ENCODE peak calls at places on chromosomes 11 and 22, in ten cellular contexts. One of them, this sample, is unnamed.
A peak's percentile ranks its signal among the peaks of the same experiment; 100 is the strongest.

GRCh38 chr11:72483412-72484186 is 49.3 kb upstream of the CLPB start:
- DNase-seq in MCF 10A: peak; percentile 44
- DNase-seq in CD8-positive, alpha-beta T cell: no peak
- DNase-seq in thoracic aorta: no peak
- DNase-seq in psoas muscle: no peak
- DNase-seq in endothelial cell: peak; percentile 6
- DNase-seq in lung: no peak
- DNase-seq in left ventricle myocardium inferior: no peak
- DNase-seq in sigmoid colon: no peak
- DNase-seq in GM06990: no peak
- DNase-seq in this sample: no peak

GRCh38 chr11:81963018-81963417 is 770.6 kb downstream of the FAM181B start:
- DNase-seq in MCF 10A: peak; percentile 4
- DNase-seq in GM06990: no peak
- DNase-seq in thoracic aorta: no peak
- DNase-seq in lung: no peak
- DNase-seq in CD8-positive, alpha-beta T cell: no peak
- DNase-seq in sigmoid colon: no peak
- DNase-seq in psoas muscle: no peak
- DNase-seq in endothelial cell: no peak
- DNase-seq in left ventricle myocardium inferior: no peak
- DNase-seq in this sample: no peak

GRCh38 chr11:13091373-13091772 is 82.3 kb downstream of the RASSF10 start:
- DNase-seq in CD8-positive, alpha-beta T cell: no peak
- DNase-seq in endothelial cell: no peak
- DNase-seq in GM06990: no peak
- DNase-seq in thoracic aorta: no peak
- DNase-seq in left ventricle myocardium inferior: no peak
- DNase-seq in lung: no peak
- DNase-seq in MCF 10A: peak; percentile 55
- DNase-seq in sigmoid colon: no peak
- DNase-seq in psoas muscle: no peak
- DNase-seq in this sample: no peak

GRCh38 chr22:49906071-49906798 is 12.0 kb downstream of the ALG12 start:
- DNase-seq in endothelial cell: no peak
- DNase-seq in MCF 10A: no peak
- DNase-seq in sigmoid colon: peak; percentile 43
- DNase-seq in lung: no peak
- DNase-seq in GM06990: no peak
- DNase-seq in CD8-positive, alpha-beta T cell: no peak
- DNase-seq in thoracic aorta: no peak
- DNase-seq in psoas muscle: peak; percentile 37
- DNase-seq in left ventricle myocardium inferior: no peak
- DNase-seq in this sample: peak; percentile 89

GRCh38 chr11:134988495-134988894 is 576.5 kb upstream of the B3GAT1 start:
- DNase-seq in sigmoid colon: no peak
- DNase-seq in GM06990: no peak
- DNase-seq in thoracic aorta: no peak
- DNase-seq in endothelial cell: no peak
- DNase-seq in CD8-positive, alpha-beta T cell: no peak
- DNase-seq in MCF 10A: no peak
- DNase-seq in psoas muscle: no peak
- DNase-seq in lung: peak; percentile 18
- DNase-seq in left ventricle myocardium inferior: no peak
- DNase-seq in this sample: no peak

GRCh38 chr11:75383246-75383645 is 16.1 kb upstream of the RPS3 start:
- DNase-seq in psoas muscle: no peak
- DNase-seq in lung: no peak
- DNase-seq in CD8-positive, alpha-beta T cell: peak; percentile 41
- DNase-seq in MCF 10A: no peak
- DNase-seq in left ventricle myocardium inferior: no peak
- DNase-seq in GM06990: no peak
- DNase-seq in sigmoid colon: no peak
- DNase-seq in endothelial cell: peak; percentile 34
- DNase-seq in thoracic aorta: no peak
- DNase-seq in this sample: no peak

GRCh38 chr22:48781868-48782267 is 1045.8 kb downstream of the BRD1 start:
- DNase-seq in MCF 10A: no peak
- DNase-seq in endothelial cell: no peak
- DNase-seq in sigmoid colon: peak; percentile 21
- DNase-seq in psoas muscle: no peak
- DNase-seq in GM06990: no peak
- DNase-seq in thoracic aorta: no peak
- DNase-seq in lung: peak; percentile 16
- DNase-seq in left ventricle myocardium inferior: no peak
- DNase-seq in CD8-positive, alpha-beta T cell: no peak
- DNase-seq in this sample: no peak

GRCh38 chr11:79274636-79275315 is 166.1 kb downstream of the TENM4 start:
- DNase-seq in CD8-positive, alpha-beta T cell: no peak
- DNase-seq in left ventricle myocardium inferior: no peak
- DNase-seq in endothelial cell: no peak
- DNase-seq in thoracic aorta: no peak
- DNase-seq in psoas muscle: no peak
- DNase-seq in sigmoid colon: no peak
- DNase-seq in MCF 10A: no peak
- DNase-seq in lung: no peak
- DNase-seq in GM06990: no peak
- DNase-seq in this sample: no peak

GRCh38 chr11:123448798-123449197 is 18.7 kb downstream of the GRAMD1B start:
- DNase-seq in left ventricle myocardium inferior: no peak
- DNase-seq in thoracic aorta: no peak
- DNase-seq in psoas muscle: no peak
- DNase-seq in CD8-positive, alpha-beta T cell: no peak
- DNase-seq in lung: no peak
- DNase-seq in sigmoid colon: no peak
- DNase-seq in endothelial cell: no peak
- DNase-seq in MCF 10A: no peak
- DNase-seq in GM06990: no peak
- DNase-seq in this sample: no peak

GRCh38 chr11:47991266-47991830 is 11.0 kb downstream of the PTPRJ start:
- DNase-seq in left ventricle myocardium inferior: no peak
- DNase-seq in thoracic aorta: no peak
- DNase-seq in lung: peak; percentile 52
- DNase-seq in psoas muscle: peak; percentile 69
- DNase-seq in endothelial cell: no peak
- DNase-seq in CD8-positive, alpha-beta T cell: peak; percentile 31
- DNase-seq in GM06990: no peak
- DNase-seq in MCF 10A: no peak
- DNase-seq in sigmoid colon: no peak
- DNase-seq in this sample: peak; percentile 14

GRCh38 chr11:73189315-73189714 is 28.8 kb upstream of the P2RY2 start:
- DNase-seq in lung: no peak
- DNase-seq in thoracic aorta: no peak
- DNase-seq in CD8-positive, alpha-beta T cell: no peak
- DNase-seq in sigmoid colon: peak; percentile 70
- DNase-seq in endothelial cell: no peak
- DNase-seq in GM06990: peak; percentile 61
- DNase-seq in psoas muscle: no peak
- DNase-seq in MCF 10A: no peak
- DNase-seq in left ventricle myocardium inferior: no peak
- DNase-seq in this sample: no peak

GRCh38 chr11:92057849-92058442 is 166.7 kb upstream of the FAT3 start:
- DNase-seq in sigmoid colon: no peak
- DNase-seq in GM06990: no peak
- DNase-seq in lung: no peak
- DNase-seq in MCF 10A: no peak
- DNase-seq in psoas muscle: no peak
- DNase-seq in endothelial cell: no peak
- DNase-seq in CD8-positive, alpha-beta T cell: no peak
- DNase-seq in thoracic aorta: no peak
- DNase-seq in left ventricle myocardium inferior: no peak
- DNase-seq in this sample: no peak

GRCh38 chr22:29700949-29701927 is 18.6 kb upstream of the CABP7 start:
- DNase-seq in lung: peak; percentile 32
- DNase-seq in sigmoid colon: no peak
- DNase-seq in left ventricle myocardium inferior: no peak
- DNase-seq in MCF 10A: peak; percentile 25
- DNase-seq in endothelial cell: peak; percentile 31
- DNase-seq in psoas muscle: no peak
- DNase-seq in CD8-positive, alpha-beta T cell: no peak
- DNase-seq in GM06990: no peak
- DNase-seq in thoracic aorta: no peak
- DNase-seq in this sample: no peak

GRCh38 chr22:23285734-23286133 is 105.4 kb downstream of the BCR start:
- DNase-seq in lung: no peak
- DNase-seq in sigmoid colon: no peak
- DNase-seq in psoas muscle: no peak
- DNase-seq in left ventricle myocardium inferior: no peak
- DNase-seq in thoracic aorta: no peak
- DNase-seq in MCF 10A: no peak
- DNase-seq in endothelial cell: no peak
- DNase-seq in GM06990: no peak
- DNase-seq in CD8-positive, alpha-beta T cell: no peak
- DNase-seq in this sample: no peak
- TF ChIP-seq CTCF in lung: no peak
- TF ChIP-seq CTCF in sigmoid colon: no peak
- TF ChIP-seq CTCF in psoas muscle: no peak
- TF ChIP-seq CTCF in left ventricle myocardium inferior: no peak
- TF ChIP-seq CTCF in thoracic aorta: no peak
- TF ChIP-seq CTCF in MCF 10A: no peak
- TF ChIP-seq CTCF in endothelial cell: no peak
- TF ChIP-seq CTCF in GM06990: no peak
- TF ChIP-seq CTCF in CD8-positive, alpha-beta T cell: no peak
- TF ChIP-seq CTCF in this sample: no peak

GRCh38 chr11:14609902-14610301 is 33.7 kb upstream of the PDE3B start:
- DNase-seq in thoracic aorta: no peak
- DNase-seq in CD8-positive, alpha-beta T cell: no peak
- DNase-seq in left ventricle myocardium inferior: no peak
- DNase-seq in psoas muscle: no peak
- DNase-seq in sigmoid colon: no peak
- DNase-seq in lung: no peak
- DNase-seq in endothelial cell: no peak
- DNase-seq in GM06990: no peak
- DNase-seq in MCF 10A: no peak
- DNase-seq in this sample: no peak

GRCh38 chr11:14612624-14613023 is 31.0 kb upstream of the PDE3B start:
- DNase-seq in MCF 10A: no peak
- DNase-seq in lung: no peak
- DNase-seq in sigmoid colon: no peak
- DNase-seq in endothelial cell: no peak
- DNase-seq in GM06990: no peak
- DNase-seq in CD8-positive, alpha-beta T cell: no peak
- DNase-seq in thoracic aorta: no peak
- DNase-seq in psoas muscle: no peak
- DNase-seq in left ventricle myocardium inferior: no peak
- DNase-seq in this sample: no peak

GRCh38 chr11:14611939-14612338 is 31.7 kb upstream of the PDE3B start:
- DNase-seq in thoracic aorta: no peak
- DNase-seq in CD8-positive, alpha-beta T cell: no peak
- DNase-seq in MCF 10A: no peak
- DNase-seq in left ventricle myocardium inferior: no peak
- DNase-seq in sigmoid colon: no peak
- DNase-seq in GM06990: no peak
- DNase-seq in lung: no peak
- DNase-seq in psoas muscle: no peak
- DNase-seq in endothelial cell: no peak
- DNase-seq in this sample: no peak

GRCh38 chr11:14607713-14608112 is 35.9 kb upstream of the PDE3B start:
- DNase-seq in psoas muscle: no peak
- DNase-seq in left ventricle myocardium inferior: no peak
- DNase-seq in thoracic aorta: no peak
- DNase-seq in CD8-positive, alpha-beta T cell: no peak
- DNase-seq in lung: no peak
- DNase-seq in GM06990: no peak
- DNase-seq in MCF 10A: no peak
- DNase-seq in sigmoid colon: no peak
- DNase-seq in endothelial cell: no peak
- DNase-seq in this sample: no peak
- TF ChIP-seq CTCF in psoas muscle: no peak
- TF ChIP-seq CTCF in left ventricle myocardium inferior: no peak
- TF ChIP-seq CTCF in thoracic aorta: no peak
- TF ChIP-seq CTCF in CD8-positive, alpha-beta T cell: no peak
- TF ChIP-seq CTCF in lung: no peak
- TF ChIP-seq CTCF in GM06990: no peak
- TF ChIP-seq CTCF in MCF 10A: no peak
- TF ChIP-seq CTCF in sigmoid colon: no peak
- TF ChIP-seq CTCF in endothelial cell: no peak
- TF ChIP-seq CTCF in this sample: no peak

DNA sequence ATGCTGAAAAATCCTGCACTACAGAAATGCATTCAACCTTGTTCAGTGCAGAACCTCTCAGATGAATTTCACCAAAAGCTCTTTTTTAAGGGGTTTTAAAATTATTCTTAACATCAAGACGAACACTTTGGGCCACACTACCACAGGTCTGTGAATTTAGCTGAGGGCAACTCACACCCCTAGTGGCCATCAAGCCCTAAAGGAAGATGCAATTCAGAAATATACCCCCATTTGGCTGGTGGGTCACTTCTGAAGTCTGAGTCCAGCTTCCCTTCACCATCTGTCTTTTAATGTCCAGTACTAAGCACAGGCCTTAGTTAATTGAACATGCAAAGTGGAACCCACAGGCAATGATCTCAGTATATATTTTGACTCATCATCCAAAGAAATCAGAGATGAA is 50.5 kb downstream of the FAM76B start:
- DNase-seq in psoas muscle: no peak
- DNase-seq in sigmoid colon: no peak
- DNase-seq in GM06990: no peak
- DNase-seq in MCF 10A: no peak
- DNase-seq in endothelial cell: no peak
- DNase-seq in CD8-positive, alpha-beta T cell: no peak
- DNase-seq in left ventricle myocardium inferior: no peak
- DNase-seq in lung: no peak
- DNase-seq in thoracic aorta: no peak
- DNase-seq in this sample: no peak
- TF ChIP-seq CTCF in psoas muscle: no peak
- TF ChIP-seq CTCF in sigmoid colon: no peak
- TF ChIP-seq CTCF in GM06990: peak; percentile 36
- TF ChIP-seq CTCF in MCF 10A: no peak
- TF ChIP-seq CTCF in endothelial cell: no peak
- TF ChIP-seq CTCF in CD8-positive, alpha-beta T cell: no peak
- TF ChIP-seq CTCF in left ventricle myocardium inferior: no peak
- TF ChIP-seq CTCF in lung: no peak
- TF ChIP-seq CTCF in thoracic aorta: no peak
- TF ChIP-seq CTCF in this sample: peak; percentile 40

DNA sequence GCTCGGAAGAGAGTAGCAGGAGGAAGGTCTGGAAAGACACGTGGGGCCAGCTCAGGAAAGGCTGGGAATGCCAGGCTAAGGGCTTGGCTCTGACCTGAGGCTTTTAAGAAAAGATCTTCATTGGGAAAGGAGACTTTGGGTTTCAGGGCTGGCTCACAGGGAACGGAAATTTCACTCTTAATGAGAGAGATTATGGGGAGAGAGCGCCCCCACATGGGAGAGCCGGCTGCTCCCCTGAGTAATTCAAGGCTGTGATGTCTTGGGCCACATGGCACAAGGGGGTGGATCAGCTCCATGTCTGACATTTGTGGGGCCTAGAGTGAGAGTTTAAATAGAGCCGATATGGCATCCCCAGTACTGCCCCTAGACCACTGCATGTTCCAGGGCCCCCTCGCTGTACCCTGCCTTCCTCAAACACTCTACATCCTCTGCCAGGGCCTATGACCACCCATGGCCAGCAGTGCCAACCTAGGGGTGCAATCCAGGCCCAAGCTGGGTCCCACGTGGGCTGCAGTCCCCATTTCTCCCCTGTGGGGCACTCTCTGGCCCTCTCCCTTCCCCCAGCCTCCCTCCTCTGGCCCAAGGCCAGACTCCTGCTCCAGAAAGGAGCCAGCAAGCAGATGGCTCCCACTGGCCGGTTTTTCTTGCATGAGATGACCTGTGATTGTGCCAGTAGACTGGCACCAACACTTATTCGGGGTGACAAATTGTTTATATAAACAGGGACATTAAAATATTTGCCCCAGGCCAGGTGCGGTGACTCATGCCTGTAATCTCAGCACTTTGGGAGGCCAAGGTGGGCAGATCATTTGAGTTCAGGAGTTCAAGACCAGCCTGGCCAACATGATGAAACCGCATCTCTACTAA is 75.2 kb downstream of the ISX start:
- DNase-seq in GM06990: peak; percentile 52
- DNase-seq in endothelial cell: peak; percentile 47
- DNase-seq in MCF 10A: peak; percentile 17
- DNase-seq in sigmoid colon: no peak
- DNase-seq in CD8-positive, alpha-beta T cell: no peak
- DNase-seq in thoracic aorta: no peak
- DNase-seq in lung: no peak
- DNase-seq in left ventricle myocardium inferior: no peak
- DNase-seq in psoas muscle: no peak
- DNase-seq in this sample: no peak
- TF ChIP-seq CTCF in GM06990: peak; percentile 68
- TF ChIP-seq CTCF in endothelial cell: peak; percentile 20
- TF ChIP-seq CTCF in MCF 10A: no peak
- TF ChIP-seq CTCF in sigmoid colon: no peak
- TF ChIP-seq CTCF in CD8-positive, alpha-beta T cell: no peak
- TF ChIP-seq CTCF in thoracic aorta: no peak
- TF ChIP-seq CTCF in lung: no peak
- TF ChIP-seq CTCF in left ventricle myocardium inferior: no peak
- TF ChIP-seq CTCF in psoas muscle: no peak
- TF ChIP-seq CTCF in this sample: no peak